ENCODE peak calls at places on chromosomes 16 and 17, in ten cellular contexts. T, Q, K, M, Z, W, L, R, O and D are unnamed samples.

GRCh38 chr16:77057161-77057736 is 133.7 kb upstream of the MON1B start:
- DNase-seq in Q (peak), M (no peak), Z (no peak), W (no peak), R (no peak), O (no peak), T (no peak), K (no peak), L (no peak), D (no peak)

GRCh38 chr16:65200374-65200773 is 78.5 kb upstream of the CDH11 start:
- DNase-seq in Z (no peak), L (no peak), M (no peak), Q (no peak), T (no peak), K (no peak), W (no peak), O (no peak), R (no peak), D (no peak)

GRCh38 chr16:50154369-50154947 is 1.4 kb downstream of the TENT4B start:
- DNase-seq in W (no peak), O (no peak), R (no peak), T (no peak), M (no peak), Z (peak), K (no peak), L (no peak), Q (peak), D (no peak)

GRCh38 chr16:12529582-12529981 is 274.1 kb downstream of the CPPED1 start:
- DNase-seq in R (no peak), L (no peak), Q (no peak), T (no peak), K (no peak), O (no peak), Z (no peak), M (no peak), W (no peak), D (no peak)

GRCh38 chr16:73951541-73951940 is 345.1 kb upstream of the PSMD7 start:
- DNase-seq in R (no peak), T (no peak), Z (peak), K (no peak), O (no peak), L (no peak), M (no peak), Q (no peak), W (no peak), D (no peak)

GRCh38 chr17:2107506-2107905 is 52.6 kb downstream of the HIC1 start:
- DNase-seq in Q (no peak), T (no peak), M (no peak), K (no peak), Z (no peak), O (no peak), L (no peak), W (no peak), R (no peak), D (no peak)

GRCh38 chr16:72050769-72051464 is 3.4 kb upstream of the HP start:
- DNase-seq in R (no peak), M (no peak), K (peak), Q (no peak), O (no peak), W (no peak), Z (no peak), T (peak), L (no peak), D (no peak)

GRCh38 chr17:10875411-10875810 is 37.5 kb upstream of the PIRT start:
- DNase-seq in M (no peak), O (peak), L (peak), Z (no peak), T (no peak), Q (no peak), K (no peak), W (no peak), R (no peak), D (peak)

GRCh38 chr16:56695246-56695645 is 13.0 kb downstream of the MT1X start:
- DNase-seq in O (no peak), W (no peak), R (no peak), K (no peak), L (no peak), T (no peak), M (no peak), Z (no peak), Q (no peak), D (no peak)

GRCh38 chr17:48181653-48182052 is 74.1 kb downstream of the SNX11 start:
- DNase-seq in K (no peak), T (peak), W (no peak), O (no peak), Q (peak), Z (no peak), R (no peak), M (no peak), L (peak), D (no peak)

GRCh38 chr17:73492802-73493139 is 151.5 kb downstream of the SDK2 start:
- DNase-seq in Z (no peak), T (no peak), K (no peak), Q (peak), R (no peak), W (no peak), O (no peak), L (no peak), M (no peak), D (no peak)